ENCODE peak calls at places on chromosome 21, in five cellular contexts. One of them, this sample, is unnamed. For H3K4me1, the result is how much of the 10 kb centered on the place peaks cover.

GRCh38 chr21:17925000-17925610 is 105.9 kb upstream of the C21orf91 start:
- DNase-seq in mesenchymal stem cell: peak
- DNase-seq in PC-3: peak
- DNase-seq in prostate gland: peak
- DNase-seq in lower lobe of right lung: no peak
- DNase-seq in this sample: peak

GRCh38 chr21:29849735-29850176 is 90.0 kb downstream of the GRIK1 start:
- DNase-seq in mesenchymal stem cell: peak
- DNase-seq in PC-3: peak
- DNase-seq in prostate gland: peak
- DNase-seq in lower lobe of right lung: no peak
- DNase-seq in this sample: peak

GRCh38 chr21:40047211-40047610 is 180.0 kb downstream of the PCP4 start:
- DNase-seq in mesenchymal stem cell: no peak
- DNase-seq in PC-3: no peak
- DNase-seq in prostate gland: no peak
- DNase-seq in lower lobe of right lung: no peak
- DNase-seq in this sample: no peak

GRCh38 chr21:34027727-34028461 is 45.5 kb upstream of the MRPS6 start:
- DNase-seq in mesenchymal stem cell: no peak
- DNase-seq in PC-3: no peak
- DNase-seq in prostate gland: no peak
- DNase-seq in lower lobe of right lung: no peak
- DNase-seq in this sample: no peak

GRCh38 chr21:34037446-34037845 is 35.9 kb upstream of the MRPS6 start:
- DNase-seq in mesenchymal stem cell: peak
- DNase-seq in PC-3: peak
- DNase-seq in prostate gland: no peak
- DNase-seq in lower lobe of right lung: no peak
- DNase-seq in this sample: peak

GRCh38 chr21:31248598-31248997 is 95.5 kb downstream of the TIAM1 start:
- DNase-seq in mesenchymal stem cell: peak
- DNase-seq in PC-3: peak
- DNase-seq in prostate gland: no peak
- DNase-seq in lower lobe of right lung: no peak
- DNase-seq in this sample: peak

GRCh38 chr21:44533121-44533890 is 6.7 kb downstream of the KRTAP10-1 start:
- DNase-seq in mesenchymal stem cell: no peak
- DNase-seq in PC-3: no peak
- DNase-seq in prostate gland: no peak
- DNase-seq in lower lobe of right lung: peak
- DNase-seq in this sample: no peak

GRCh38 chr21:15837603-15838002 is 107.8 kb downstream of the USP25 start:
- DNase-seq in mesenchymal stem cell: peak
- DNase-seq in PC-3: no peak
- DNase-seq in prostate gland: peak
- DNase-seq in lower lobe of right lung: no peak
- DNase-seq in this sample: no peak

GRCh38 chr21:16502897-16503296 is 773.1 kb downstream of the USP25 start:
- DNase-seq in mesenchymal stem cell: no peak
- DNase-seq in PC-3: no peak
- DNase-seq in prostate gland: no peak
- DNase-seq in lower lobe of right lung: no peak
- DNase-seq in this sample: no peak

GRCh38 chr21:45130324-45130774 is 56.0 kb downstream of the ADARB1 start:
- DNase-seq in mesenchymal stem cell: peak
- DNase-seq in PC-3: peak
- DNase-seq in prostate gland: no peak
- DNase-seq in lower lobe of right lung: no peak
- DNase-seq in this sample: peak

GRCh38 chr21:26965091-26965566 is 1.8 kb downstream of the ADAMTS5 start:
- DNase-seq in mesenchymal stem cell: no peak
- DNase-seq in PC-3: no peak
- DNase-seq in prostate gland: no peak
- DNase-seq in lower lobe of right lung: no peak
- DNase-seq in this sample: no peak

GRCh38 chr21:32834825-32835224 is 63.3 kb upstream of the PAXBP1 start:
- DNase-seq in mesenchymal stem cell: no peak
- DNase-seq in PC-3: no peak
- DNase-seq in prostate gland: no peak
- DNase-seq in lower lobe of right lung: no peak
- DNase-seq in this sample: no peak

GRCh38 chr21:46388896-46389295 is 64.9 kb downstream of the PCNT start:
- DNase-seq in mesenchymal stem cell: no peak
- DNase-seq in PC-3: no peak
- DNase-seq in prostate gland: no peak
- DNase-seq in lower lobe of right lung: no peak
- DNase-seq in this sample: no peak

DNA sequence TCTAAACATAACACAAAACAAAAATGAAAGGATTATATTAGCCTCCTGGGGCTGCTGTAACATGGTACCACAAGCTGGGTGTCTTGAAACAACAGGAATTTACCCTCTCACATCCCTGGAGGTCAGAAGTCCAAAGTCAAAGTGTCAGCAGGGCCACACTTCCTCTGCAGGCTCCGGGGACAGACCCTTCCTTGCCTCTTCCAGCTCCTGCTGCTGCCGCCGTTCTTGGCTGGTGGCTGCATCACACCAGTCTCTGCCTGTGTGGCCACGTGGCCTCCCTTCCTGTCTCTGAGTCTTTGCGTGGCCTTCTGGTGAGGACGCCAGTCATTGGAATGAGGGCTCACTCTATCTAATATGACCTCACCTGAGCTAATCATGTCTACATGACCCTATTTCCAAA is 8.2 kb downstream of the SLC37A1 start:
- DNase-seq in mesenchymal stem cell: no peak
- DNase-seq in PC-3: no peak
- DNase-seq in prostate gland: no peak
- DNase-seq in lower lobe of right lung: no peak
- DNase-seq in this sample: no peak
- H3K4me1 ChIP-seq in mesenchymal stem cell: under half
- H3K4me1 ChIP-seq in PC-3: under half
- H3K4me1 ChIP-seq in prostate gland: under half
- H3K4me1 ChIP-seq in lower lobe of right lung: under half
- H3K4me1 ChIP-seq in this sample: under half

GRCh38 chr21:38267136-38267535 is 10.3 kb downstream of the KCNJ15 start:
- DNase-seq in mesenchymal stem cell: no peak
- DNase-seq in PC-3: no peak
- DNase-seq in prostate gland: no peak
- DNase-seq in lower lobe of right lung: no peak
- DNase-seq in this sample: no peak

GRCh38 chr21:38269567-38269917 is 12.8 kb downstream of the KCNJ15 start:
- DNase-seq in mesenchymal stem cell: peak
- DNase-seq in PC-3: no peak
- DNase-seq in prostate gland: no peak
- DNase-seq in lower lobe of right lung: no peak
- DNase-seq in this sample: no peak

GRCh38 chr21:38266732-38267131 is 9.9 kb downstream of the KCNJ15 start:
- DNase-seq in mesenchymal stem cell: peak
- DNase-seq in PC-3: peak
- DNase-seq in prostate gland: no peak
- DNase-seq in lower lobe of right lung: no peak
- DNase-seq in this sample: peak

GRCh38 chr21:38267991-38268858 is 11.4 kb downstream of the KCNJ15 start:
- DNase-seq in mesenchymal stem cell: no peak
- DNase-seq in PC-3: peak
- DNase-seq in prostate gland: peak
- DNase-seq in lower lobe of right lung: no peak
- DNase-seq in this sample: peak

DNA sequence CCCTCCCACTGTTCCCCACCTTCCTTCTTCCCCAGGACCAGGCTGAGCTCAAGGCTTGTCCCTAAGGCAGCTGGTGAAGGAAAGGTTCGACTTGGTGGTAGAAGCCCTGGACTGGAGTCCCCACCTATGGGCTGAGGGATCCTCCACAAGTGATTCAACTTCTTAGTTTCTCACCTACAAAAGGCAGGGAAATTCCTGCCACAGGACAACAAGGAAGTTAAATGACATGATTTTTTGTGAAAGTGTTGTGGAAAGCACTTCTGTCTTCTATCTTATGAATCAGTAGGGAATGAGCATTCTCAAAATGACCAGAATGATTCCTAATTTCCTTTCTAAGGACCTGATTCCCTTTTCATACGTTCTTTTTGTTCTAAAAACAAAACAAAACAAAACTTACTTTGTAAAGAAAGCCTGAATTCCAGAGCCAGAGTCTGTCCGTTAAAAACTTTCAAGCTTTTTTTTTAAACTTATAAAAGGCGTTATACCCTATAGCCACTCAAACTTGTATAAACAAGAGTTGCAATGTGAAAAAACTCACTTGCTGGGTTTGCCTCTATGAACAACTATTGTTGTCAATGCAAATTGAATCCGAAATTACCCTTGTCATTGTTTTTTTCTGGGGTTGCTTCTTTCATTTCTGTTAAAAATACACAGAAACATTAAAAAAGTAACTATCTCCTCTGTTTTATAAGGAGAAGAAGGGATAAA is 12.2 kb downstream of the KCNJ15 start:
- DNase-seq in mesenchymal stem cell: no peak
- DNase-seq in PC-3: no peak
- DNase-seq in prostate gland: no peak
- DNase-seq in lower lobe of right lung: no peak
- DNase-seq in this sample: no peak
- H3K27ac ChIP-seq in mesenchymal stem cell: no peak
- H3K27ac ChIP-seq in PC-3: peak
- H3K27ac ChIP-seq in prostate gland: peak
- H3K27ac ChIP-seq in lower lobe of right lung: peak
- H3K27ac ChIP-seq in this sample: peak

GRCh38 chr21:37461494-37461893 is 94.9 kb downstream of the DYRK1A start:
- DNase-seq in mesenchymal stem cell: no peak
- DNase-seq in PC-3: no peak
- DNase-seq in prostate gland: no peak
- DNase-seq in lower lobe of right lung: no peak
- DNase-seq in this sample: no peak
- H3K4me1 ChIP-seq in mesenchymal stem cell: under half
- H3K4me1 ChIP-seq in PC-3: under half
- H3K4me1 ChIP-seq in prostate gland: under half
- H3K4me1 ChIP-seq in lower lobe of right lung: half or more
- H3K4me1 ChIP-seq in this sample: under half

GRCh38 chr21:41948404-41948895 is 5.4 kb downstream of the C2CD2 start:
- DNase-seq in mesenchymal stem cell: no peak
- DNase-seq in PC-3: no peak
- DNase-seq in prostate gland: no peak
- DNase-seq in lower lobe of right lung: no peak
- DNase-seq in this sample: no peak
- H3K27ac ChIP-seq in mesenchymal stem cell: no peak
- H3K27ac ChIP-seq in PC-3: no peak
- H3K27ac ChIP-seq in prostate gland: peak
- H3K27ac ChIP-seq in lower lobe of right lung: peak
- H3K27ac ChIP-seq in this sample: no peak

DNA sequence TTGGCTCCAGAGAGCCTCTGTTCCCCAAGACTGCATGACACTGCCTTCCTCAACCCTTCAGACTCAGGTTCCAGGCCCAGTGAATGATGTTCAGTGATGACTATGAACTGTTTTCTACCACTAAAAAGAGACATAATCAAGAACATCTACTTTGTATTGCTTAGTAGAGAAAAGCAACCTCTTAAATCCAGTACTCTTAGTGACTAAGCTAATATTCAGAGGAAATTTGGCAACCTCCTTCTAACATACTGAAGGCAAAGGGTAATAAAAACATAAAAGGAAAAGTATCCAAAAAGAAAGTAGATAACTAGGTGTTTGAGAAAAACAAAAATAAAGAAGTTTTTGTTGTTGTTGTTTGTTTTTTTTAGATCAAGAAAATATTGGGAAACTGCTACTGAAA is 153.3 kb upstream of the RUNX1 start:
- DNase-seq in mesenchymal stem cell: peak
- DNase-seq in PC-3: peak
- DNase-seq in prostate gland: no peak
- DNase-seq in lower lobe of right lung: no peak
- DNase-seq in this sample: no peak
- H3K4me1 ChIP-seq in mesenchymal stem cell: under half
- H3K4me1 ChIP-seq in PC-3: under half
- H3K4me1 ChIP-seq in prostate gland: under half
- H3K4me1 ChIP-seq in lower lobe of right lung: under half
- H3K4me1 ChIP-seq in this sample: under half

GRCh38 chr21:42784276-42784675 is 95.1 kb downstream of the WDR4 start:
- DNase-seq in mesenchymal stem cell: no peak
- DNase-seq in PC-3: no peak
- DNase-seq in prostate gland: no peak
- DNase-seq in lower lobe of right lung: no peak
- DNase-seq in this sample: no peak
- H3K27ac ChIP-seq in mesenchymal stem cell: no peak
- H3K27ac ChIP-seq in PC-3: no peak
- H3K27ac ChIP-seq in prostate gland: peak
- H3K27ac ChIP-seq in lower lobe of right lung: peak
- H3K27ac ChIP-seq in this sample: no peak

GRCh38 chr21:24583473-24583872 is 1023.8 kb downstream of the MRPL39 start:
- DNase-seq in mesenchymal stem cell: no peak
- DNase-seq in PC-3: no peak
- DNase-seq in prostate gland: no peak
- DNase-seq in lower lobe of right lung: no peak
- DNase-seq in this sample: no peak
- H3K4me1 ChIP-seq in mesenchymal stem cell: under half
- H3K4me1 ChIP-seq in PC-3: under half
- H3K4me1 ChIP-seq in prostate gland: under half
- H3K4me1 ChIP-seq in lower lobe of right lung: under half
- H3K4me1 ChIP-seq in this sample: under half